ENCODE peak calls at places on chromosomes 5 and 9, in nine cellular contexts. M, H, N, Q, C, K, W, O and L are unnamed samples.

GRCh38 chr9:70390922-70391321 is 23.5 kb downstream of the KLF9 start:
- DNase-seq in M (no peak), H (no peak), N (no peak), Q (no peak), C (peak), K (no peak), W (no peak), O (no peak), L (no peak)

GRCh38 chr5:149599375-149599774 is 18.1 kb downstream of the ARHGEF37 start:
- DNase-seq in M (no peak), H (no peak), N (no peak), Q (no peak), C (no peak), K (no peak), W (no peak), O (no peak), L (no peak)

GRCh38 chr5:93572101-93572772 is 8.8 kb downstream of the NR2F1-AS1 start:
- DNase-seq in M (peak), H (no peak), N (no peak), Q (no peak), C (no peak), K (no peak), W (no peak), O (no peak), L (no peak)

GRCh38 chr5:96196890-96197289 is 235.2 kb upstream of the ELL2 start:
- DNase-seq in M (peak), H (no peak), N (no peak), Q (no peak), C (no peak), K (no peak), W (no peak), O (no peak), L (no peak)

GRCh38 chr9:26975728-26976707 is 19.8 kb downstream of the IFT74 start:
- DNase-seq in M (peak), H (no peak), N (peak), Q (no peak), C (peak), K (peak), W (no peak), O (peak), L (no peak)

GRCh38 chr5:116439891-116440290 is 134.7 kb downstream of the SEMA6A start:
- DNase-seq in M (no peak), H (no peak), N (no peak), Q (no peak), C (no peak), K (no peak), W (no peak), O (no peak), L (no peak)

GRCh38 chr5:169626779-169627178 is 10.3 kb upstream of the DOCK2 start:
- DNase-seq in M (peak), H (no peak), N (no peak), Q (no peak), C (peak), K (peak), W (no peak), O (peak), L (no peak)

GRCh38 chr5:141373673-141374317 is at the start of gene PCDHGA6:
- DNase-seq in M (peak), H (no peak), N (peak), Q (no peak), C (peak), K (peak), W (no peak), O (no peak), L (no peak)

GRCh38 chr5:119171686-119172085 is 100.8 kb downstream of the DMXL1 start:
- DNase-seq in M (no peak), H (no peak), N (no peak), Q (no peak), C (no peak), K (no peak), W (no peak), O (no peak), L (no peak)

GRCh38 chr5:61332891-61333350 is 863 bp downstream of the ZSWIM6 start:
- DNase-seq in M (peak), H (no peak), N (no peak), Q (no peak), C (peak), K (peak), W (peak), O (peak), L (peak)

GRCh38 chr5:132790201-132790870 is 13.3 kb upstream of the SEPTIN8 start:
- DNase-seq in M (no peak), H (no peak), N (no peak), Q (no peak), C (no peak), K (no peak), W (no peak), O (no peak), L (no peak)

GRCh38 chr5:139690385-139691274 is 42.5 kb downstream of the CXXC5 start:
- DNase-seq in M (no peak), H (no peak), N (no peak), Q (no peak), C (peak), K (peak), W (no peak), O (no peak), L (no peak)

GRCh38 chr5:139014726-139015125 is 139.6 kb upstream of the LRRTM2 start:
- DNase-seq in M (peak), H (peak), N (no peak), Q (no peak), C (peak), K (peak), W (peak), O (peak), L (no peak)

GRCh38 chr5:142749321-142749720 is 20.9 kb upstream of the ARHGAP26 start:
- DNase-seq in M (peak), H (no peak), N (no peak), Q (no peak), C (peak), K (peak), W (peak), O (no peak), L (no peak)

GRCh38 chr9:101315129-101315459 is 69.7 kb downstream of the BAAT start:
- DNase-seq in M (no peak), H (no peak), N (no peak), Q (no peak), C (no peak), K (no peak), W (no peak), O (no peak), L (no peak)

GRCh38 chr9:16121593-16121992 is 568.8 kb downstream of the CCDC171 start:
- DNase-seq in M (peak), H (no peak), N (no peak), Q (no peak), C (peak), K (no peak), W (no peak), O (peak), L (no peak)

GRCh38 chr9:133704711-133705181 is 33.4 kb downstream of the SARDH start:
- DNase-seq in M (no peak), H (no peak), N (no peak), Q (no peak), C (no peak), K (no peak), W (no peak), O (no peak), L (no peak)

GRCh38 chr5:74916831-74917710 is 50.9 kb upstream of the FAM169A start:
- DNase-seq in M (peak), H (peak), N (no peak), Q (no peak), C (peak), K (peak), W (peak), O (no peak), L (no peak)

GRCh38 chr5:150412319-150413175 is at the start of gene CD74:
- DNase-seq in M (peak), H (no peak), N (peak), Q (peak), C (no peak), K (no peak), W (no peak), O (peak), L (peak)

GRCh38 chr5:146647656-146648199 is 131.7 kb upstream of the GPR151 start:
- DNase-seq in M (no peak), H (no peak), N (no peak), Q (no peak), C (peak), K (no peak), W (no peak), O (no peak), L (no peak)

GRCh38 chr9:13967493-13967892 is 346.4 kb downstream of the NFIB start:
- DNase-seq in M (no peak), H (no peak), N (no peak), Q (no peak), C (no peak), K (no peak), W (no peak), O (no peak), L (no peak)

GRCh38 chr5:139246394-139246793 is 47.1 kb upstream of the MATR3 start:
- DNase-seq in M (peak), H (no peak), N (no peak), Q (no peak), C (peak), K (peak), W (no peak), O (peak), L (no peak)

GRCh38 chr5:150411245-150411979 is 1.3 kb downstream of the CD74 start:
- DNase-seq in M (no peak), H (no peak), N (peak), Q (peak), C (no peak), K (no peak), W (no peak), O (no peak), L (no peak)

GRCh38 chr9:14351206-14351605 is 37.3 kb upstream of the NFIB start:
- DNase-seq in M (no peak), H (no peak), N (no peak), Q (no peak), C (no peak), K (no peak), W (no peak), O (no peak), L (no peak)

GRCh38 chr5:74641014-74641777 is 668 bp upstream of the ENC1 start:
- DNase-seq in M (peak), H (peak), N (peak), Q (no peak), C (peak), K (peak), W (peak), O (peak), L (peak)

GRCh38 chr9:6383551-6384225 is 29.3 kb upstream of the UHRF2 start:
- DNase-seq in M (peak), H (no peak), N (no peak), Q (no peak), C (peak), K (peak), W (no peak), O (peak), L (no peak)

GRCh38 chr9:107142430-107142829 is 140.6 kb upstream of the RAD23B start:
- DNase-seq in M (peak), H (no peak), N (no peak), Q (no peak), C (no peak), K (no peak), W (no peak), O (no peak), L (no peak)

GRCh38 chr9:17330097-17330496 is 195.3 kb downstream of the CNTLN start:
- DNase-seq in M (peak), H (no peak), N (no peak), Q (no peak), C (peak), K (peak), W (no peak), O (no peak), L (no peak)

GRCh38 chr5:80763211-80763610 is 108.4 kb upstream of the DHFR start:
- DNase-seq in M (peak), H (no peak), N (no peak), Q (no peak), C (no peak), K (no peak), W (no peak), O (no peak), L (no peak)

GRCh38 chr9:24041294-24041693 is 215.3 kb upstream of the ELAVL2 start:
- DNase-seq in M (no peak), H (no peak), N (no peak), Q (no peak), C (no peak), K (no peak), W (no peak), O (no peak), L (no peak)

GRCh38 chr9:136081113-136081825 is 13.8 kb downstream of the NACC2 start:
- DNase-seq in M (no peak), H (no peak), N (no peak), Q (no peak), C (no peak), K (no peak), W (no peak), O (no peak), L (no peak)

GRCh38 chr5:178519804-178520203 is 70.4 kb downstream of the COL23A1 start:
- DNase-seq in M (no peak), H (no peak), N (no peak), Q (no peak), C (no peak), K (no peak), W (no peak), O (no peak), L (no peak)

GRCh38 chr9:112054916-112055315 is 120.2 kb downstream of the SUSD1 start:
- DNase-seq in M (no peak), H (no peak), N (no peak), Q (no peak), C (no peak), K (no peak), W (no peak), O (no peak), L (no peak)

GRCh38 chr5:8019719-8020218 is 150.8 kb downstream of the MTRR start:
- DNase-seq in M (no peak), H (no peak), N (peak), Q (peak), C (no peak), K (no peak), W (no peak), O (no peak), L (no peak)

GRCh38 chr5:59133801-59134261 is 551.0 kb downstream of the RAB3C start:
- DNase-seq in M (peak), H (no peak), N (no peak), Q (no peak), C (peak), K (peak), W (no peak), O (peak), L (no peak)

GRCh38 chr5:134647750-134648424 is 698 bp upstream of the SEC24A start:
- DNase-seq in M (peak), H (peak), N (peak), Q (peak), C (peak), K (peak), W (peak), O (peak), L (no peak)

GRCh38 chr5:147303251-147303650 is 68.4 kb downstream of the STK32A start:
- DNase-seq in M (peak), H (no peak), N (no peak), Q (no peak), C (no peak), K (peak), W (no peak), O (no peak), L (no peak)